ENCODE peak calls at places on chromosomes 12 and 14, in eight cellular contexts. U is IMR-90, L is stomach, K is lower lobe of right lung, I is fibroblast of lung, Y is suprapubic skin, F is tibial nerve, X is GM23248. R is an unnamed sample.
A peak's percentile ranks its signal among the peaks of the same experiment; 100 is the strongest.

GRCh38 chr12:69415471-69416275 is 54.5 kb upstream of the FRS2 start:
- DNase-seq in K (no peak), I (peak; percentile 95), F (peak; percentile 51), U (peak; percentile 95), Y (no peak), L (peak; percentile 50), X (peak; percentile 88), R (no peak)

GRCh38 chr12:15268927-15269552 is 47.8 kb upstream of the RERG start:
- DNase-seq in U (peak; percentile 58), I (peak; percentile 87), K (no peak), F (no peak), L (peak; percentile 31), Y (no peak), X (peak; percentile 72), R (no peak)

GRCh38 chr12:47808574-47809380 is 10.9 kb downstream of the HDAC7 start:
- DNase-seq in I (no peak), X (peak; percentile 80), L (no peak), F (no peak), Y (no peak), U (peak; percentile 44), K (no peak), R (no peak)

GRCh38 chr12:107458163-107458562 is 227.4 kb upstream of the PWP1 start:
- DNase-seq in I (peak; percentile 16), K (no peak), U (no peak), Y (no peak), L (peak; percentile 57), X (no peak), F (no peak), R (no peak)

GRCh38 chr14:97719931-97720330 is 922.7 kb downstream of the VRK1 start:
- DNase-seq in X (no peak), L (no peak), F (no peak), I (no peak), U (no peak), K (no peak), Y (no peak), R (no peak)

GRCh38 chr12:111759276-111759675 is 7.5 kb upstream of the ALDH2 start:
- DNase-seq in Y (no peak), X (no peak), U (no peak), K (no peak), F (no peak), L (no peak), I (no peak), R (no peak)

GRCh38 chr12:11717533-11717961 is 68.1 kb downstream of the ETV6 start:
- DNase-seq in I (peak; percentile 47), U (peak; percentile 72), L (no peak), X (peak; percentile 61), F (no peak), K (no peak), Y (no peak), R (no peak)

GRCh38 chr12:92457458-92458195 is 245.2 kb upstream of the PLEKHG7 start:
- DNase-seq in F (no peak), X (no peak), L (no peak), I (no peak), K (no peak), U (no peak), Y (no peak), R (no peak)

GRCh38 chr14:69077841-69078240 is 75.1 kb downstream of the DCAF5 start:
- DNase-seq in X (peak; percentile 94), Y (no peak), I (peak; percentile 65), U (peak; percentile 92), K (no peak), L (no peak), F (no peak), R (no peak)

GRCh38 chr12:75658826-75659823 is 147.7 kb upstream of the KRR1 start:
- DNase-seq in U (peak; percentile 86), Y (no peak), F (no peak), I (peak; percentile 69), L (no peak), K (no peak), X (peak; percentile 86), R (no peak)

GRCh38 chr14:68291820-68292219 is 472.2 kb downstream of the RAD51B start:
- DNase-seq in I (no peak), L (no peak), K (no peak), Y (no peak), U (no peak), F (no peak), X (no peak), R (no peak)

GRCh38 chr12:106581543-106582263 is 1.1 kb upstream of the RFX4 start:
- DNase-seq in I (no peak), X (peak; percentile 50), U (no peak), F (no peak), K (peak; percentile 46), Y (no peak), L (no peak), R (no peak)

GRCh38 chr12:42504049-42504448 is 85.5 kb downstream of the PRICKLE1 start:
- DNase-seq in K (no peak), F (no peak), U (peak; percentile 44), L (no peak), Y (no peak), I (peak; percentile 31), X (peak; percentile 57), R (no peak)

GRCh38 chr12:7439579-7440505 is 4.1 kb downstream of the CD163L1 start:
- DNase-seq in Y (no peak), L (no peak), F (no peak), U (peak; percentile 41), X (peak; percentile 81), I (peak; percentile 56), K (peak; percentile 61), R (no peak)

GRCh38 chr12:102484017-102484731 is 3.8 kb upstream of the IGF1 start:
- DNase-seq in U (peak; percentile 41), K (peak; percentile 50), Y (no peak), F (peak; percentile 41), X (peak; percentile 81), I (peak; percentile 66), L (peak; percentile 52), R (no peak)

GRCh38 chr12:63098851-63099250 is 52.1 kb downstream of the AVPR1A start:
- DNase-seq in X (no peak), Y (no peak), I (no peak), U (no peak), F (no peak), L (no peak), K (no peak), R (no peak)

GRCh38 chr14:31677630-31678029 is 116.4 kb downstream of the NUBPL start:
- DNase-seq in X (no peak), L (no peak), U (no peak), I (no peak), F (no peak), Y (no peak), K (no peak), R (no peak)

GRCh38 chr12:112183141-112183581 is 57.8 kb downstream of the TRAFD1 start:
- DNase-seq in X (peak; percentile 70), F (no peak), U (peak; percentile 83), L (no peak), I (peak; percentile 75), Y (no peak), K (no peak), R (no peak)

GRCh38 chr12:106271575-106272505 is 24.0 kb upstream of the CKAP4 start:
- DNase-seq in L (no peak), F (no peak), K (no peak), Y (no peak), X (no peak), I (no peak), U (no peak), R (no peak)

GRCh38 chr12:93466625-93467350 is 526 bp upstream of the MRPL42 start:
- DNase-seq in Y (no peak), I (no peak), U (no peak), F (no peak), L (no peak), X (no peak), K (no peak), R (no peak)
- H3K27ac ChIP-seq in Y (no peak overlapping the region), I (no peak overlapping the region), U (no peak overlapping the region), F (peak overlapping the region; percentile 88), L (no peak overlapping the region), X (peak overlapping the region; percentile 92), K (peak overlapping the region; percentile 95), R (no peak overlapping the region)

GRCh38 chr12:53568428-53569173 is 57.6 kb downstream of the ATF7 start:
- DNase-seq in U (no peak), K (no peak), I (no peak), X (no peak), L (no peak), Y (no peak), F (no peak), R (no peak)
- H3K27ac ChIP-seq in U (no peak overlapping the region), K (no peak overlapping the region), I (no peak overlapping the region), X (peak overlapping the region; percentile 33), L (no peak overlapping the region), Y (no peak overlapping the region), F (no peak overlapping the region), R (no peak overlapping the region)

DNA sequence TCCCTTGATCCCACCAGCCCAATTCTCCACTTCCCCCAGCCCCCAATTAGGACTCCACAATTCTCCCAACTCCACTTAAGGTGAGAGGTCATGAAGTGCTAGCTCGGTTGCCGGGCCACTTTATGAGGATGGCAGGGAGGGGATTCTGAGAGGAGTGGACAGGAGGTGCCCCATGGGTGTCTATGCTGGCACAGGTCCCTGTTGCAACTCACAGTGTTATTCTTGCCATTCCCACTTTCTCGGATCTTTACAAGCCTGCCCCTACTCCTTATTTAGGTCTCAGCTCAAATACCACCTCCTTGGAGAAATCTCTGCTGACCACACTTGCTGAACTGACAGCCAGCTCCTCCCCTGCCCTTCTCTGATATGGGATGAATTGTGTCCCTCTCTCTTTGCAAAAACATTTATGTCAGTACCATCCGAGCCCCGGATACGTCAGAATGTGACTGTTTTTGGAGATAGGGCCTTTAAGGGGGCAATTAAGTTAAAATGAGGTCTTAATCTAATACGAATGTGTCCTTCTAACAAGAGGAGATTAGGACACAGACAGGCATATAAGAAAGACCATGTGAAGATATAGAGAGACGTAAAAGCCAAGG is 4.2 kb upstream of the LGALS3 start:
- DNase-seq in X (no peak), L (no peak), U (no peak), Y (no peak), F (no peak), I (no peak), K (no peak), R (no peak)
- H3K27ac ChIP-seq in X (no peak overlapping the region), L (peak overlapping the region; percentile 48), U (no peak overlapping the region), Y (peak overlapping the region; percentile 42), F (peak overlapping the region; percentile 11), I (no peak overlapping the region), K (peak overlapping the region; percentile 37), R (peak overlapping the region; percentile 99)

DNA sequence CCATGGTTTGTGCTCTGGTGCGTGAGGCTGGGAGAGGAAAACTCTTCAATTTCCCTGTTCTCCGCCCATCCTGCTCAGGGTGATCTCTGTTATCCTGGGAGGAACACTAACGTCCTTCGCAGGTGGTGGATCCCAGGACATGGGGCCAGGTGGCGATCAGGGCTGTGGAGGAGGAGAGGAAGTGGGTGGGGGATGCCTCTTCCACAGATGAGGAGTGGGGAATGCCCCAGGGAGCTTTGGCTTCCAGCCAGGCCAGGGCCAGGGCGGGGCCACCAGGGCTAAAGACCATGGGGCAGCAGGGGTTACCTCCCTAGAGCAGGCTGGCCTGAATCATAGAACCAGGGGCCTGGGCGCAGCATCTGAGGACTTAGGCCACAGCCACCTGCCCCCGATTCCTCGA is 3.3 kb upstream of the KRT75 start:
- DNase-seq in L (no peak), Y (peak; percentile 77), U (no peak), X (no peak), I (no peak), K (no peak), F (no peak), R (no peak)
- H3K27ac ChIP-seq in L (no peak overlapping the region), Y (no peak overlapping the region), U (no peak overlapping the region), X (no peak overlapping the region), I (no peak overlapping the region), K (no peak overlapping the region), F (no peak overlapping the region), R (no peak overlapping the region)